ENCODE peak calls at places on chromosome 4, in five cellular contexts. One of them, this sample, is unnamed.

GRCh38 chr4:76208005-76208765 is 5.4 kb downstream of the SCARB2 start:
- DNase-seq in choroid plexus epithelial cell: peak
- DNase-seq in astrocyte of the spinal cord: peak
- DNase-seq in cardiac muscle cell: no peak
- DNase-seq in thyroid gland: peak
- DNase-seq in this sample: peak

GRCh38 chr4:4327652-4328121 is 37.6 kb downstream of the ZBTB49 start:
- DNase-seq in choroid plexus epithelial cell: peak
- DNase-seq in cardiac muscle cell: peak
- DNase-seq in astrocyte of the spinal cord: no peak
- DNase-seq in thyroid gland: no peak
- DNase-seq in this sample: no peak

GRCh38 chr4:98951710-98952109 is 22.8 kb upstream of the EIF4E start:
- DNase-seq in thyroid gland: no peak
- DNase-seq in choroid plexus epithelial cell: no peak
- DNase-seq in cardiac muscle cell: no peak
- DNase-seq in astrocyte of the spinal cord: no peak
- DNase-seq in this sample: peak

GRCh38 chr4:54783402-54784110 is 125.8 kb downstream of the KIT start:
- DNase-seq in astrocyte of the spinal cord: no peak
- DNase-seq in thyroid gland: no peak
- DNase-seq in choroid plexus epithelial cell: no peak
- DNase-seq in cardiac muscle cell: no peak
- DNase-seq in this sample: no peak

GRCh38 chr4:175469519-175469918 is 342.5 kb downstream of the GPM6A start:
- DNase-seq in cardiac muscle cell: no peak
- DNase-seq in astrocyte of the spinal cord: peak
- DNase-seq in thyroid gland: no peak
- DNase-seq in choroid plexus epithelial cell: peak
- DNase-seq in this sample: peak

GRCh38 chr4:152634110-152634760 is 45.6 kb downstream of the TMEM154 start:
- DNase-seq in choroid plexus epithelial cell: no peak
- DNase-seq in astrocyte of the spinal cord: no peak
- DNase-seq in thyroid gland: no peak
- DNase-seq in cardiac muscle cell: no peak
- DNase-seq in this sample: peak

GRCh38 chr4:145829629-145830395 is 108.8 kb downstream of the ZNF827 start:
- DNase-seq in cardiac muscle cell: no peak
- DNase-seq in astrocyte of the spinal cord: no peak
- DNase-seq in thyroid gland: no peak
- DNase-seq in choroid plexus epithelial cell: peak
- DNase-seq in this sample: no peak

GRCh38 chr4:145076473-145076855 is 21.5 kb downstream of the ANAPC10 start:
- DNase-seq in astrocyte of the spinal cord: no peak
- DNase-seq in cardiac muscle cell: no peak
- DNase-seq in choroid plexus epithelial cell: no peak
- DNase-seq in thyroid gland: no peak
- DNase-seq in this sample: no peak

GRCh38 chr4:80685219-80685618 is 345.3 kb upstream of the BMP3 start:
- DNase-seq in thyroid gland: no peak
- DNase-seq in cardiac muscle cell: no peak
- DNase-seq in choroid plexus epithelial cell: peak
- DNase-seq in astrocyte of the spinal cord: no peak
- DNase-seq in this sample: no peak

GRCh38 chr4:37977471-37978452 is 17.6 kb downstream of the PTTG2 start:
- DNase-seq in cardiac muscle cell: peak
- DNase-seq in thyroid gland: peak
- DNase-seq in choroid plexus epithelial cell: peak
- DNase-seq in astrocyte of the spinal cord: peak
- DNase-seq in this sample: peak

GRCh38 chr4:10077492-10078335 is 38.9 kb downstream of the WDR1 start:
- DNase-seq in cardiac muscle cell: no peak
- DNase-seq in thyroid gland: no peak
- DNase-seq in choroid plexus epithelial cell: no peak
- DNase-seq in astrocyte of the spinal cord: no peak
- DNase-seq in this sample: no peak

GRCh38 chr4:98514930-98515809 is 143.2 kb downstream of the TSPAN5 start:
- DNase-seq in thyroid gland: no peak
- DNase-seq in cardiac muscle cell: no peak
- DNase-seq in choroid plexus epithelial cell: no peak
- DNase-seq in astrocyte of the spinal cord: no peak
- DNase-seq in this sample: no peak

GRCh38 chr4:119093042-119093827 is 42.4 kb upstream of the MYOZ2 start:
- DNase-seq in choroid plexus epithelial cell: no peak
- DNase-seq in cardiac muscle cell: no peak
- DNase-seq in thyroid gland: no peak
- DNase-seq in astrocyte of the spinal cord: no peak
- DNase-seq in this sample: peak

GRCh38 chr4:162700815-162701361 is 465.8 kb downstream of the NAF1 start:
- DNase-seq in cardiac muscle cell: no peak
- DNase-seq in thyroid gland: no peak
- DNase-seq in choroid plexus epithelial cell: no peak
- DNase-seq in astrocyte of the spinal cord: no peak
- DNase-seq in this sample: no peak

GRCh38 chr4:23934915-23935314 is 45.1 kb upstream of the PPARGC1A start:
- DNase-seq in astrocyte of the spinal cord: peak
- DNase-seq in thyroid gland: peak
- DNase-seq in choroid plexus epithelial cell: peak
- DNase-seq in cardiac muscle cell: no peak
- DNase-seq in this sample: peak

GRCh38 chr4:3045500-3045850 is 28.9 kb downstream of the HTT-AS start:
- DNase-seq in thyroid gland: peak
- DNase-seq in choroid plexus epithelial cell: peak
- DNase-seq in astrocyte of the spinal cord: peak
- DNase-seq in cardiac muscle cell: no peak
- DNase-seq in this sample: peak

GRCh38 chr4:14632041-14632440 is 370.2 kb upstream of the CPEB2 start:
- DNase-seq in astrocyte of the spinal cord: no peak
- DNase-seq in thyroid gland: no peak
- DNase-seq in choroid plexus epithelial cell: no peak
- DNase-seq in cardiac muscle cell: no peak
- DNase-seq in this sample: no peak

GRCh38 chr4:7518871-7519637 is 84.3 kb upstream of the PSAPL1 start:
- DNase-seq in choroid plexus epithelial cell: no peak
- DNase-seq in cardiac muscle cell: no peak
- DNase-seq in thyroid gland: peak
- DNase-seq in astrocyte of the spinal cord: no peak
- DNase-seq in this sample: no peak

GRCh38 chr4:185656467-185656890 is 121.2 kb upstream of the PDLIM3 start:
- DNase-seq in astrocyte of the spinal cord: peak
- DNase-seq in cardiac muscle cell: peak
- DNase-seq in thyroid gland: peak
- DNase-seq in choroid plexus epithelial cell: peak
- DNase-seq in this sample: no peak

GRCh38 chr4:32061916-32062315 is 1341.7 kb downstream of the PCDH7 start:
- DNase-seq in astrocyte of the spinal cord: no peak
- DNase-seq in choroid plexus epithelial cell: no peak
- DNase-seq in thyroid gland: no peak
- DNase-seq in cardiac muscle cell: no peak
- DNase-seq in this sample: peak

GRCh38 chr4:143654571-143654970 is 45.9 kb downstream of the FREM3 start:
- DNase-seq in cardiac muscle cell: no peak
- DNase-seq in astrocyte of the spinal cord: no peak
- DNase-seq in choroid plexus epithelial cell: no peak
- DNase-seq in thyroid gland: no peak
- DNase-seq in this sample: no peak

GRCh38 chr4:55851885-55852284 is 1.6 kb upstream of the EXOC1 start:
- DNase-seq in choroid plexus epithelial cell: no peak
- DNase-seq in cardiac muscle cell: no peak
- DNase-seq in thyroid gland: no peak
- DNase-seq in astrocyte of the spinal cord: no peak
- DNase-seq in this sample: peak

GRCh38 chr4:181897935-181898334 is 345.3 kb upstream of the TENM3 start:
- DNase-seq in cardiac muscle cell: no peak
- DNase-seq in astrocyte of the spinal cord: peak
- DNase-seq in choroid plexus epithelial cell: peak
- DNase-seq in thyroid gland: no peak
- DNase-seq in this sample: peak

GRCh38 chr4:118335774-118336173 is 17.0 kb downstream of the PRSS12 start:
- DNase-seq in cardiac muscle cell: no peak
- DNase-seq in choroid plexus epithelial cell: no peak
- DNase-seq in astrocyte of the spinal cord: no peak
- DNase-seq in thyroid gland: no peak
- DNase-seq in this sample: no peak

GRCh38 chr4:36242629-36243354 is 1.5 kb downstream of the ARAP2 start:
- DNase-seq in astrocyte of the spinal cord: peak
- DNase-seq in thyroid gland: no peak
- DNase-seq in choroid plexus epithelial cell: no peak
- DNase-seq in cardiac muscle cell: no peak
- DNase-seq in this sample: peak

GRCh38 chr4:36241771-36242170 is 2.5 kb downstream of the ARAP2 start:
- DNase-seq in choroid plexus epithelial cell: no peak
- DNase-seq in thyroid gland: no peak
- DNase-seq in cardiac muscle cell: no peak
- DNase-seq in astrocyte of the spinal cord: peak
- DNase-seq in this sample: peak

GRCh38 chr4:36237366-36238353 is 6.7 kb downstream of the ARAP2 start:
- DNase-seq in thyroid gland: no peak
- DNase-seq in cardiac muscle cell: no peak
- DNase-seq in astrocyte of the spinal cord: no peak
- DNase-seq in choroid plexus epithelial cell: no peak
- DNase-seq in this sample: no peak

GRCh38 chr4:36244257-36245084 is at the start of gene ARAP2:
- DNase-seq in astrocyte of the spinal cord: peak
- DNase-seq in choroid plexus epithelial cell: peak
- DNase-seq in thyroid gland: peak
- DNase-seq in cardiac muscle cell: peak
- DNase-seq in this sample: peak

DNA sequence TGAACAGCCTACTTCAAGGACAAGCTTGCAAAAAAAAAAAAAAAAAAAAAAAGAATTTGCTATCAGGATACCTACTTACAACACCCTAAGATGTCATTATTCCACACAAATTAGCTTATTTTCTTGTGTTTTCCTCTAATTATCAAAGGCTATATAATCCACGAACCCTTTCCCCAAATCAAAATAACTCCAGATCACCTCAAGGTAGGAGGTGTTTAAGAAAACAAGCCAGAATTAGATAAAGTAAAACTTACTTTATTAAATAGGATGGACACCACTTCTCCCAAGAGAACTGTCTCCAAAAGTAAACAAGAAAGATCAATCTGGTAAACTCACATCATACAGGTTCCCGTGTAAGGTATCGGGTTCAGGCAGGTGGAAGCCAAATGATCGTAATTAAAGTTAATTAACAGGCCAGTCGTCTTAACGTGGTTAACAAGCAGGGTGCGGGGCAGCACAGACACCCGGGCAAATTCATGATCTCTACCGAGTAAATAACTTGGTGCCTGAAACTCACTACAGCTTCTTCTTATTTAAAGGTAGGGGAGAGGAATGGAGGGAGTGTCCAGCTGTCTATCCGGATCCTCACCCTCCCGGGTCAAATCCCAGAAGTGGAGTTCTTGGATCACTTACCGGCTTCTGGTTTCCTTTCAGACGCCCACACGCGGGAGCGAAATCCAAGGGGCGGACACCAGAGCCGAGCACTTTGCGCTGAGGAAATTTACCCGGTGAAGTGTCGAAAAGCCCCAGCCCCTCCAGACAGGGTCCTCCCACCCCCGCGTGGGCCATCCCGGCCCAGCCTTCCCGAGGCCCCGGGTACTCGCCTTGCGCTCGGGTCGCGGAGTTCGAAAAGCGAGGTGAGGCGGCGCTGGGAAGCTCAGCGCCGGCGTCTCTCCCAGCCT is 708 bp downstream of the ARAP2 start:
- DNase-seq in thyroid gland: peak
- DNase-seq in choroid plexus epithelial cell: peak
- DNase-seq in cardiac muscle cell: no peak
- DNase-seq in astrocyte of the spinal cord: peak
- DNase-seq in this sample: peak
- H3K4me3 ChIP-seq in thyroid gland: peak
- H3K4me3 ChIP-seq in choroid plexus epithelial cell: peak
- H3K4me3 ChIP-seq in cardiac muscle cell: peak
- H3K4me3 ChIP-seq in astrocyte of the spinal cord: peak
- H3K4me3 ChIP-seq in this sample: peak

GRCh38 chr4:173317003-173317402 is 17.2 kb downstream of the HMGB2 start:
- DNase-seq in cardiac muscle cell: peak
- DNase-seq in astrocyte of the spinal cord: no peak
- DNase-seq in thyroid gland: no peak
- DNase-seq in choroid plexus epithelial cell: peak
- DNase-seq in this sample: no peak
- TF ChIP-seq CTCF in cardiac muscle cell: no peak
- TF ChIP-seq CTCF in astrocyte of the spinal cord: peak
- TF ChIP-seq CTCF in thyroid gland: no peak
- TF ChIP-seq CTCF in choroid plexus epithelial cell: peak
- TF ChIP-seq CTCF in this sample: no peak

DNA sequence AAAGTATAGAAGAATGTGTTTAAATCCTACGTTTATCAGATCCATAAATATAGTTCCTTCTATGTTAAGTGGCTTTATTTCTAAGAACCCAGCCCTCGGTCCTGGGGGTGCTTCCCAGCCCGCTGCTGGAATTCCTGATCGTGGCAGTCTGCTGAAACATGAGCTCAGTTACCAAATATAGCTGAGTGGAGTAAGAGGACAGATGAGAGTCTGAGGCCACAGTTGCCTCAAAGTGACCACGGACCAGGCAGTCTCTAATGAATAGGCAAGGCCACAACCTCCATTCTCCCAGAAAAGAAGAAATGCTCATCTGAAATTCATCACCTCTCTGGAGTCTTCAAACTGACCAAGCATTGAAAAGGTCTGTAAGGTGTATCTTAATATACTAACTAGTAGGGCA is at the start of gene PALLD:
- DNase-seq in thyroid gland: no peak
- DNase-seq in astrocyte of the spinal cord: peak
- DNase-seq in choroid plexus epithelial cell: peak
- DNase-seq in cardiac muscle cell: peak
- DNase-seq in this sample: no peak
- H3K4me3 ChIP-seq in thyroid gland: no peak
- H3K4me3 ChIP-seq in astrocyte of the spinal cord: no peak
- H3K4me3 ChIP-seq in choroid plexus epithelial cell: no peak
- H3K4me3 ChIP-seq in cardiac muscle cell: peak
- H3K4me3 ChIP-seq in this sample: no peak

DNA sequence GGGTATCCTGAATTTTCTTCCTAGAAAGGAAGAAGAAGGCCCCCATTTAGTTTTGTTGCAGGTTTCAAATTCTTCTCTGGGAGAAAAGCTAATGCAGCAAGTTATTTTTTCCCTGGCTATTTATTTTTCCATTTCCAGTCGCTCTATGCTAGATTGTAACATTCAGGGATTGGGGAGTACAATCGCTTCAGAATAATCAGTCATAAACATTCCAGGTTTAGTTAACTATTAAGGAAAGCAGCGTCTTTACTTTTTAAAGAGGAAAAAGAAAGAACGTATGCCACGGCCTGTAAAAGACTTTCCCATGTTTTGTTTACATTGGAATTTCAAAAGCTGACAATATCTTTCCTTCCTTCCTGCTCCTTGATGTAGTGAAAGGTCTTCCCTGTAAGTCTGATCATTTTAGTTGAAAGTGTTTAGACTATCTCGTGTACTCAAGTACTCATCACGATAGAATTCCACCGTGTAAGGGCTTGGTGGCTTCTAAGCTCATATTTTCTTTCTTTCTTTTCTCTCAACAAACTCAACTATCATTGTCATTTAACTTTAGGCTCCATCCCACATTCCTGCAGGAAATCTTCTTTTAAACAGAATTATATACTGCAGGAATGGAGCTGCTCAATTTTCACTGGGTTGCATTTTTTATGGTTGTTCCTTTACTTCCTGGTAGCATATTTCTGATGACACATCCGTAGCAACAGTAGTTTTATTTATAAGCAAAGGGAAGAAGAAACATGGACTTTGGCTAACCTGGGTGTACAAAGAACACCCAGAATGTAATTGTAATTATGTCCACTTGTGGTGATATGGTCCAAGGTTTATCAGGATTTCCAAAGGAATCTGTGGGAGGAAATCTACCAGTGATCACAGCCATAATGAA is 213.1 kb upstream of the FAT1 start:
- DNase-seq in astrocyte of the spinal cord: peak
- DNase-seq in cardiac muscle cell: no peak
- DNase-seq in thyroid gland: no peak
- DNase-seq in choroid plexus epithelial cell: peak
- DNase-seq in this sample: peak
- TF ChIP-seq CTCF in astrocyte of the spinal cord: peak
- TF ChIP-seq CTCF in cardiac muscle cell: peak
- TF ChIP-seq CTCF in thyroid gland: no peak
- TF ChIP-seq CTCF in choroid plexus epithelial cell: peak
- TF ChIP-seq CTCF in this sample: no peak

This sample was measured in bronchial epithelial cell.